ENCODE peak calls at places on chromosomes 11 and 22, in seven cellular contexts. One of them, this sample, is unnamed.

GRCh38 chr11:66491315-66491935 is 11.2 kb downstream of the DPP3 start:
- DNase-seq in adrenal gland: no peak
- DNase-seq in RWPE1: no peak
- DNase-seq in OCI-LY7: no peak
- DNase-seq in breast epithelium: no peak
- DNase-seq in colonic mucosa: no peak
- DNase-seq in sigmoid colon: no peak
- DNase-seq in this sample: no peak

GRCh38 chr22:35684270-35684700 is 33.4 kb upstream of the APOL5 start:
- DNase-seq in RWPE1: no peak
- DNase-seq in sigmoid colon: no peak
- DNase-seq in adrenal gland: peak; percentile 17
- DNase-seq in colonic mucosa: peak; percentile 30
- DNase-seq in OCI-LY7: peak; percentile 49
- DNase-seq in breast epithelium: no peak
- DNase-seq in this sample: no peak

GRCh38 chr11:46160100-46160499 is 38.8 kb upstream of the PHF21A start:
- DNase-seq in colonic mucosa: no peak
- DNase-seq in RWPE1: no peak
- DNase-seq in adrenal gland: no peak
- DNase-seq in sigmoid colon: no peak
- DNase-seq in OCI-LY7: no peak
- DNase-seq in breast epithelium: no peak
- DNase-seq in this sample: no peak

GRCh38 chr22:46466255-46466676 is 71.2 kb downstream of the CELSR1 start:
- DNase-seq in RWPE1: no peak
- DNase-seq in sigmoid colon: no peak
- DNase-seq in OCI-LY7: no peak
- DNase-seq in colonic mucosa: no peak
- DNase-seq in breast epithelium: no peak
- DNase-seq in adrenal gland: no peak
- DNase-seq in this sample: no peak

GRCh38 chr11:64887757-64888405 is 9.5 kb upstream of the EHD1 start:
- DNase-seq in colonic mucosa: peak; percentile 92
- DNase-seq in adrenal gland: peak; percentile 79
- DNase-seq in OCI-LY7: peak; percentile 86
- DNase-seq in RWPE1: peak; percentile 72
- DNase-seq in breast epithelium: peak; percentile 54
- DNase-seq in sigmoid colon: peak; percentile 90
- DNase-seq in this sample: peak; percentile 83

GRCh38 chr22:46622081-46622521 is 1.9 kb downstream of the GRAMD4 start:
- DNase-seq in sigmoid colon: peak; percentile 81
- DNase-seq in breast epithelium: peak; percentile 62
- DNase-seq in RWPE1: no peak
- DNase-seq in colonic mucosa: no peak
- DNase-seq in adrenal gland: peak; percentile 46
- DNase-seq in OCI-LY7: no peak
- DNase-seq in this sample: no peak

GRCh38 chr11:13535819-13536218 is 40.0 kb upstream of the PTH start:
- DNase-seq in colonic mucosa: no peak
- DNase-seq in OCI-LY7: peak; percentile 11
- DNase-seq in breast epithelium: no peak
- DNase-seq in RWPE1: no peak
- DNase-seq in sigmoid colon: no peak
- DNase-seq in adrenal gland: no peak
- DNase-seq in this sample: no peak

GRCh38 chr22:27801616-27802388 is at the start of gene MN1:
- DNase-seq in OCI-LY7: no peak
- DNase-seq in RWPE1: peak; percentile 57
- DNase-seq in colonic mucosa: peak; percentile 42
- DNase-seq in breast epithelium: no peak
- DNase-seq in adrenal gland: peak; percentile 45
- DNase-seq in sigmoid colon: no peak
- DNase-seq in this sample: no peak

GRCh38 chr11:120037111-120037510 is 100.8 kb downstream of the TRIM29 start:
- DNase-seq in OCI-LY7: no peak
- DNase-seq in adrenal gland: no peak
- DNase-seq in breast epithelium: no peak
- DNase-seq in RWPE1: no peak
- DNase-seq in colonic mucosa: no peak
- DNase-seq in sigmoid colon: no peak
- DNase-seq in this sample: no peak

GRCh38 chr22:30870451-30871345 is 97.9 kb downstream of the MORC2 start:
- DNase-seq in RWPE1: no peak
- DNase-seq in colonic mucosa: no peak
- DNase-seq in breast epithelium: no peak
- DNase-seq in sigmoid colon: peak; percentile 50
- DNase-seq in adrenal gland: no peak
- DNase-seq in OCI-LY7: no peak
- DNase-seq in this sample: no peak

GRCh38 chr22:46982635-46983034 is 220.2 kb downstream of the TBC1D22A start:
- DNase-seq in RWPE1: no peak
- DNase-seq in breast epithelium: no peak
- DNase-seq in OCI-LY7: no peak
- DNase-seq in sigmoid colon: no peak
- DNase-seq in colonic mucosa: no peak
- DNase-seq in adrenal gland: no peak
- DNase-seq in this sample: no peak

GRCh38 chr22:39959640-39960447 is at the start of gene TMA7B:
- DNase-seq in breast epithelium: no peak
- DNase-seq in sigmoid colon: no peak
- DNase-seq in adrenal gland: peak; percentile 55
- DNase-seq in RWPE1: peak; percentile 20
- DNase-seq in colonic mucosa: no peak
- DNase-seq in OCI-LY7: no peak
- DNase-seq in this sample: no peak

GRCh38 chr11:94544582-94544831 is 786 bp downstream of the FUT4 start:
- DNase-seq in colonic mucosa: no peak
- DNase-seq in sigmoid colon: no peak
- DNase-seq in OCI-LY7: no peak
- DNase-seq in adrenal gland: peak; percentile 24
- DNase-seq in breast epithelium: no peak
- DNase-seq in RWPE1: no peak
- DNase-seq in this sample: no peak

GRCh38 chr11:130580372-130580771 is 131.9 kb downstream of the ADAMTS15 start:
- DNase-seq in colonic mucosa: no peak
- DNase-seq in OCI-LY7: no peak
- DNase-seq in RWPE1: peak; percentile 93
- DNase-seq in adrenal gland: no peak
- DNase-seq in sigmoid colon: no peak
- DNase-seq in breast epithelium: peak; percentile 59
- DNase-seq in this sample: no peak

GRCh38 chr11:64107300-64107699 is 58.6 kb downstream of the MACROD1 start:
- DNase-seq in sigmoid colon: no peak
- DNase-seq in RWPE1: no peak
- DNase-seq in adrenal gland: no peak
- DNase-seq in OCI-LY7: peak; percentile 14
- DNase-seq in breast epithelium: no peak
- DNase-seq in colonic mucosa: no peak
- DNase-seq in this sample: no peak

GRCh38 chr11:131682373-131683015 is 312.1 kb downstream of the NTM start:
- DNase-seq in adrenal gland: no peak
- DNase-seq in RWPE1: no peak
- DNase-seq in OCI-LY7: no peak
- DNase-seq in sigmoid colon: no peak
- DNase-seq in breast epithelium: no peak
- DNase-seq in colonic mucosa: no peak
- DNase-seq in this sample: no peak

GRCh38 chr11:90476442-90477007 is 253.7 kb upstream of the CHORDC1 start:
- DNase-seq in OCI-LY7: peak; percentile 13
- DNase-seq in RWPE1: peak; percentile 20
- DNase-seq in adrenal gland: no peak
- DNase-seq in sigmoid colon: no peak
- DNase-seq in colonic mucosa: no peak
- DNase-seq in breast epithelium: no peak
- DNase-seq in this sample: no peak

GRCh38 chr11:26621147-26621546 is 49.1 kb upstream of the MUC15 start:
- DNase-seq in adrenal gland: no peak
- DNase-seq in RWPE1: peak; percentile 92
- DNase-seq in colonic mucosa: no peak
- DNase-seq in OCI-LY7: no peak
- DNase-seq in sigmoid colon: no peak
- DNase-seq in breast epithelium: no peak
- DNase-seq in this sample: no peak

GRCh38 chr11:61972112-61972795 is 4.8 kb upstream of the FTH1 start:
- DNase-seq in adrenal gland: no peak
- DNase-seq in RWPE1: no peak
- DNase-seq in breast epithelium: peak; percentile 32
- DNase-seq in OCI-LY7: no peak
- DNase-seq in sigmoid colon: no peak
- DNase-seq in colonic mucosa: no peak
- DNase-seq in this sample: no peak

GRCh38 chr22:30002861-30003489 is 77.3 kb upstream of the HORMAD2 start:
- DNase-seq in breast epithelium: no peak
- DNase-seq in RWPE1: no peak
- DNase-seq in adrenal gland: no peak
- DNase-seq in sigmoid colon: no peak
- DNase-seq in OCI-LY7: no peak
- DNase-seq in colonic mucosa: peak; percentile 77
- DNase-seq in this sample: no peak

GRCh38 chr11:10452211-10452767 is 2.8 kb upstream of the AMPD3 start:
- DNase-seq in OCI-LY7: no peak
- DNase-seq in sigmoid colon: no peak
- DNase-seq in colonic mucosa: peak; percentile 34
- DNase-seq in RWPE1: no peak
- DNase-seq in adrenal gland: no peak
- DNase-seq in breast epithelium: no peak
- DNase-seq in this sample: no peak

GRCh38 chr11:93648168-93648567 is 13.3 kb upstream of the CEP295 start:
- DNase-seq in adrenal gland: no peak
- DNase-seq in OCI-LY7: peak; percentile 39
- DNase-seq in sigmoid colon: no peak
- DNase-seq in RWPE1: no peak
- DNase-seq in breast epithelium: no peak
- DNase-seq in colonic mucosa: no peak
- DNase-seq in this sample: no peak

GRCh38 chr11:19694796-19695345 is 17.8 kb upstream of the NAV2 start:
- DNase-seq in OCI-LY7: no peak
- DNase-seq in colonic mucosa: no peak
- DNase-seq in breast epithelium: no peak
- DNase-seq in adrenal gland: no peak
- DNase-seq in sigmoid colon: no peak
- DNase-seq in RWPE1: no peak
- DNase-seq in this sample: no peak

GRCh38 chr11:19696904-19697303 is 15.7 kb upstream of the NAV2 start:
- DNase-seq in colonic mucosa: no peak
- DNase-seq in breast epithelium: no peak
- DNase-seq in adrenal gland: no peak
- DNase-seq in sigmoid colon: no peak
- DNase-seq in RWPE1: no peak
- DNase-seq in OCI-LY7: no peak
- DNase-seq in this sample: no peak

GRCh38 chr11:19698493-19699292 is 13.9 kb upstream of the NAV2 start:
- DNase-seq in RWPE1: peak; percentile 31
- DNase-seq in colonic mucosa: no peak
- DNase-seq in breast epithelium: peak; percentile 66
- DNase-seq in OCI-LY7: no peak
- DNase-seq in sigmoid colon: peak; percentile 89
- DNase-seq in adrenal gland: no peak
- DNase-seq in this sample: no peak

GRCh38 chr11:19696073-19696472 is 16.6 kb upstream of the NAV2 start:
- DNase-seq in sigmoid colon: no peak
- DNase-seq in RWPE1: no peak
- DNase-seq in breast epithelium: no peak
- DNase-seq in adrenal gland: no peak
- DNase-seq in OCI-LY7: no peak
- DNase-seq in colonic mucosa: no peak
- DNase-seq in this sample: no peak

GRCh38 chr11:19697721-19698121 is 14.9 kb upstream of the NAV2 start:
- DNase-seq in OCI-LY7: no peak
- DNase-seq in breast epithelium: no peak
- DNase-seq in adrenal gland: no peak
- DNase-seq in RWPE1: no peak
- DNase-seq in colonic mucosa: no peak
- DNase-seq in sigmoid colon: no peak
- DNase-seq in this sample: no peak
- H3K27ac ChIP-seq in OCI-LY7: no peak overlapping the region
- H3K27ac ChIP-seq in breast epithelium: peak overlapping the region; percentile 48
- H3K27ac ChIP-seq in adrenal gland: no peak overlapping the region
- H3K27ac ChIP-seq in RWPE1: peak overlapping the region; percentile 58
- H3K27ac ChIP-seq in colonic mucosa: no peak overlapping the region
- H3K27ac ChIP-seq in sigmoid colon: peak overlapping the region; percentile 36
- H3K27ac ChIP-seq in this sample: peak overlapping the region; percentile 69

GRCh38 chr11:68498903-68499883 is 38.6 kb downstream of the PPP6R3 start:
- DNase-seq in breast epithelium: no peak
- DNase-seq in colonic mucosa: no peak
- DNase-seq in adrenal gland: no peak
- DNase-seq in OCI-LY7: no peak
- DNase-seq in RWPE1: no peak
- DNase-seq in sigmoid colon: no peak
- DNase-seq in this sample: no peak
- H3K27ac ChIP-seq in breast epithelium: no peak overlapping the region
- H3K27ac ChIP-seq in colonic mucosa: no peak overlapping the region
- H3K27ac ChIP-seq in adrenal gland: no peak overlapping the region
- H3K27ac ChIP-seq in OCI-LY7: no peak overlapping the region
- H3K27ac ChIP-seq in RWPE1: no peak overlapping the region
- H3K27ac ChIP-seq in sigmoid colon: no peak overlapping the region
- H3K27ac ChIP-seq in this sample: peak overlapping the region; percentile 9

GRCh38 chr22:19620742-19621371 is 93.4 kb upstream of the SEPTIN5 start:
- DNase-seq in colonic mucosa: no peak
- DNase-seq in RWPE1: no peak
- DNase-seq in sigmoid colon: no peak
- DNase-seq in OCI-LY7: no peak
- DNase-seq in adrenal gland: no peak
- DNase-seq in breast epithelium: peak; percentile 28
- DNase-seq in this sample: peak; percentile 45

GRCh38 chr22:19622061-19622441 is 92.3 kb upstream of the SEPTIN5 start:
- DNase-seq in OCI-LY7: peak; percentile 82
- DNase-seq in sigmoid colon: no peak
- DNase-seq in colonic mucosa: no peak
- DNase-seq in RWPE1: no peak
- DNase-seq in breast epithelium: no peak
- DNase-seq in adrenal gland: no peak
- DNase-seq in this sample: no peak

GRCh38 chr22:19619144-19620009 is 94.9 kb upstream of the SEPTIN5 start:
- DNase-seq in RWPE1: no peak
- DNase-seq in adrenal gland: no peak
- DNase-seq in colonic mucosa: no peak
- DNase-seq in breast epithelium: no peak
- DNase-seq in OCI-LY7: peak; percentile 92
- DNase-seq in sigmoid colon: no peak
- DNase-seq in this sample: no peak

GRCh38 chr22:19625331-19626041 is 88.8 kb upstream of the SEPTIN5 start:
- DNase-seq in breast epithelium: no peak
- DNase-seq in sigmoid colon: no peak
- DNase-seq in adrenal gland: no peak
- DNase-seq in RWPE1: no peak
- DNase-seq in OCI-LY7: no peak
- DNase-seq in colonic mucosa: no peak
- DNase-seq in this sample: no peak

GRCh38 chr22:19621372-19622060 is 92.8 kb upstream of the SEPTIN5 start:
- DNase-seq in RWPE1: no peak
- DNase-seq in OCI-LY7: no peak
- DNase-seq in colonic mucosa: no peak
- DNase-seq in sigmoid colon: no peak
- DNase-seq in adrenal gland: no peak
- DNase-seq in breast epithelium: peak; percentile 33
- DNase-seq in this sample: peak; percentile 54
- H3K27ac ChIP-seq in RWPE1: no peak overlapping the region
- H3K27ac ChIP-seq in OCI-LY7: peak overlapping the region; percentile 60
- H3K27ac ChIP-seq in colonic mucosa: no peak overlapping the region
- H3K27ac ChIP-seq in sigmoid colon: peak overlapping the region; percentile 34
- H3K27ac ChIP-seq in adrenal gland: no peak overlapping the region
- H3K27ac ChIP-seq in breast epithelium: peak overlapping the region; percentile 60
- H3K27ac ChIP-seq in this sample: peak overlapping the region; percentile 26

GRCh38 chr11:1296287-1296686 is 13.1 kb downstream of the TOLLIP start:
- DNase-seq in adrenal gland: no peak
- DNase-seq in OCI-LY7: no peak
- DNase-seq in colonic mucosa: no peak
- DNase-seq in RWPE1: no peak
- DNase-seq in breast epithelium: no peak
- DNase-seq in sigmoid colon: peak; percentile 47
- DNase-seq in this sample: no peak
- H3K27ac ChIP-seq in adrenal gland: no peak overlapping the region
- H3K27ac ChIP-seq in OCI-LY7: no peak overlapping the region
- H3K27ac ChIP-seq in colonic mucosa: no peak overlapping the region
- H3K27ac ChIP-seq in RWPE1: no peak overlapping the region
- H3K27ac ChIP-seq in breast epithelium: no peak overlapping the region
- H3K27ac ChIP-seq in sigmoid colon: no peak overlapping the region
- H3K27ac ChIP-seq in this sample: no peak overlapping the region